ENCODE peak calls at places on chromosomes 4 and X, in five cellular contexts. A, C, X, F and W are unnamed samples.

GRCh38 chr4:39341075-39341725 is 25.0 kb downstream of the RFC1 start:
- DNase-seq in F (no peak), X (no peak), C (no peak), A (no peak), W (no peak)

GRCh38 chr4:8044699-8045098 is 105.0 kb upstream of the AFAP1 start:
- DNase-seq in F (no peak), X (no peak), C (no peak), A (no peak), W (no peak)

GRCh38 chr4:89221175-89221867 is 86.3 kb downstream of the GPRIN3 start:
- DNase-seq in A (peak), C (peak), X (no peak), F (no peak), W (no peak)

GRCh38 chr4:6916587-6917444 is 7.2 kb downstream of the TBC1D14 start:
- DNase-seq in F (no peak), X (no peak), C (peak), A (peak), W (peak)

GRCh38 chr4:7798215-7798995 is 141.3 kb downstream of the AFAP1 start:
- DNase-seq in A (no peak), X (no peak), C (peak), F (peak), W (no peak)

GRCh38 chrX:141736656-141737055 is 38.1 kb upstream of the SPANXD start:
- DNase-seq in X (peak), A (no peak), F (no peak), C (no peak), W (no peak)

GRCh38 chrX:84175274-84175673 is 12.7 kb downstream of the RPS6KA6 start:
- DNase-seq in F (no peak), X (no peak), A (no peak), C (no peak), W (no peak)

GRCh38 chrX:54640721-54641120 is 110.7 kb downstream of the GNL3L start:
- DNase-seq in X (no peak), F (peak), A (no peak), C (peak), W (no peak)

GRCh38 chr4:40206421-40206820 is 9.6 kb downstream of the RHOH start:
- DNase-seq in C (no peak), F (no peak), A (no peak), X (no peak), W (peak)

GRCh38 chr4:151957163-151957562 is 196.4 kb upstream of the GATB start:
- DNase-seq in A (peak), X (no peak), F (no peak), C (no peak), W (peak)

GRCh38 chr4:137471895-137472294 is 60.4 kb downstream of the PCDH18 start:
- DNase-seq in C (peak), F (peak), X (no peak), A (peak), W (no peak)

GRCh38 chr4:121307441-121308327 is 73.1 kb downstream of the QRFPR start:
- DNase-seq in C (peak), A (peak), F (peak), X (peak), W (peak)

GRCh38 chrX:10992110-10992509 is 119.0 kb upstream of the HCCS start:
- DNase-seq in C (no peak), A (no peak), F (no peak), X (no peak), W (no peak)

GRCh38 chrX:16903274-16904019 is 33.3 kb upstream of the RBBP7 start:
- DNase-seq in F (no peak), X (peak), C (no peak), A (no peak), W (no peak)

GRCh38 chr4:113958766-113959540 is 20.5 kb downstream of the ARSJ start:
- DNase-seq in F (peak), C (peak), A (peak), X (no peak), W (peak)

GRCh38 chr4:86948276-86948675 is 13.5 kb downstream of the AFF1 start:
- DNase-seq in F (no peak), C (no peak), X (no peak), A (no peak), W (no peak)

GRCh38 chr4:163048447-163048846 is 118.2 kb downstream of the NAF1 start:
- DNase-seq in A (peak), F (peak), X (peak), C (peak), W (no peak)

GRCh38 chr4:79184461-79184860 is 141.4 kb downstream of the NAA11 start:
- DNase-seq in X (no peak), F (no peak), A (no peak), C (no peak), W (no peak)

GRCh38 chr4:173524218-173525117 is 5.6 kb downstream of the HAND2 start:
- DNase-seq in A (no peak), C (no peak), X (no peak), F (no peak), W (no peak)